ENCODE peak calls at places on chromosomes 13 and 19, in ten cellular contexts. P is NB4, I is fibroblast of pulmonary artery, R is psoas muscle, G is bronchial epithelial cell, J is glutamatergic neuron, D is AG10803, C is breast epithelium, S is MCF 10A, M is left ventricle myocardium inferior. L is an unnamed sample.

GRCh38 chr19:49148784-49149651 is 6.2 kb downstream of the HRC start:
- DNase-seq in P (peak), I (peak), R (peak), G (peak), J (peak), D (peak), C (peak), S (peak), M (peak), L (peak)

GRCh38 chr13:77868717-77869116 is 49.9 kb downstream of the EDNRB start:
- DNase-seq in P (no peak), I (peak), R (no peak), G (peak), J (no peak), D (no peak), C (no peak), S (peak), M (no peak), L (no peak)

GRCh38 chr19:21608571-21608970 is 103.2 kb downstream of the ZNF429 start:
- DNase-seq in P (no peak), I (no peak), R (no peak), G (no peak), J (no peak), D (no peak), C (no peak), S (no peak), M (no peak), L (no peak)

GRCh38 chr13:24261566-24261965 is 47.8 kb upstream of the C1QTNF9 start:
- DNase-seq in P (no peak), I (no peak), R (no peak), G (no peak), J (no peak), D (no peak), C (no peak), S (no peak), M (no peak), L (no peak)

GRCh38 chr19:982567-983170 is 1.5 kb upstream of the WDR18 start:
- DNase-seq in P (peak), I (peak), R (peak), G (peak), J (peak), D (peak), C (peak), S (peak), M (peak), L (peak)

GRCh38 chr19:14496849-14497346 is 971 bp upstream of the GIPC1 start:
- DNase-seq in P (no peak), I (no peak), R (no peak), G (no peak), J (no peak), D (no peak), C (no peak), S (no peak), M (no peak), L (no peak)

GRCh38 chr19:48868196-48868886 is at the start of gene PLEKHA4:
- DNase-seq in P (no peak), I (peak), R (peak), G (no peak), J (peak), D (peak), C (no peak), S (peak), M (peak), L (no peak)

GRCh38 chr13:41017153-41017552 is 2.0 kb downstream of the ELF1 start:
- DNase-seq in P (peak), I (no peak), R (no peak), G (no peak), J (no peak), D (no peak), C (no peak), S (peak), M (no peak), L (no peak)

GRCh38 chr13:31670831-31671617 is 68.3 kb upstream of the RXFP2 start:
- DNase-seq in P (no peak), I (peak), R (no peak), G (peak), J (no peak), D (peak), C (no peak), S (no peak), M (no peak), L (no peak)

GRCh38 chr19:18344546-18344945 is 4.1 kb downstream of the PGPEP1 start:
- DNase-seq in P (no peak), I (no peak), R (no peak), G (no peak), J (no peak), D (no peak), C (no peak), S (no peak), M (no peak), L (no peak)

GRCh38 chr13:60226507-60226906 is 62.8 kb upstream of the DIAPH3 start:
- DNase-seq in P (peak), I (peak), R (no peak), G (peak), J (peak), D (peak), C (no peak), S (peak), M (no peak), L (peak)

GRCh38 chr13:33052446-33052845 is 36.2 kb downstream of the KL start:
- DNase-seq in P (no peak), I (peak), R (no peak), G (no peak), J (no peak), D (peak), C (no peak), S (no peak), M (no peak), L (no peak)

GRCh38 chr19:31055454-31055853 is 293.8 kb downstream of the TSHZ3 start:
- DNase-seq in P (no peak), I (no peak), R (no peak), G (no peak), J (no peak), D (no peak), C (no peak), S (no peak), M (no peak), L (no peak)

GRCh38 chr19:35254341-35255297 is 5.8 kb downstream of the LSR start:
- DNase-seq in P (no peak), I (no peak), R (no peak), G (no peak), J (no peak), D (no peak), C (no peak), S (no peak), M (no peak), L (no peak)

GRCh38 chr19:35256566-35256965 is 7.8 kb downstream of the LSR start:
- DNase-seq in P (no peak), I (no peak), R (no peak), G (no peak), J (no peak), D (no peak), C (no peak), S (no peak), M (no peak), L (no peak)

GRCh38 chr19:35251456-35251855 is 2.7 kb downstream of the LSR start:
- DNase-seq in P (no peak), I (no peak), R (no peak), G (no peak), J (no peak), D (no peak), C (no peak), S (no peak), M (no peak), L (no peak)

GRCh38 chr19:35257113-35257461 is 8.3 kb downstream of the LSR start:
- DNase-seq in P (no peak), I (no peak), R (no peak), G (no peak), J (no peak), D (no peak), C (no peak), S (no peak), M (no peak), L (no peak)

DNA sequence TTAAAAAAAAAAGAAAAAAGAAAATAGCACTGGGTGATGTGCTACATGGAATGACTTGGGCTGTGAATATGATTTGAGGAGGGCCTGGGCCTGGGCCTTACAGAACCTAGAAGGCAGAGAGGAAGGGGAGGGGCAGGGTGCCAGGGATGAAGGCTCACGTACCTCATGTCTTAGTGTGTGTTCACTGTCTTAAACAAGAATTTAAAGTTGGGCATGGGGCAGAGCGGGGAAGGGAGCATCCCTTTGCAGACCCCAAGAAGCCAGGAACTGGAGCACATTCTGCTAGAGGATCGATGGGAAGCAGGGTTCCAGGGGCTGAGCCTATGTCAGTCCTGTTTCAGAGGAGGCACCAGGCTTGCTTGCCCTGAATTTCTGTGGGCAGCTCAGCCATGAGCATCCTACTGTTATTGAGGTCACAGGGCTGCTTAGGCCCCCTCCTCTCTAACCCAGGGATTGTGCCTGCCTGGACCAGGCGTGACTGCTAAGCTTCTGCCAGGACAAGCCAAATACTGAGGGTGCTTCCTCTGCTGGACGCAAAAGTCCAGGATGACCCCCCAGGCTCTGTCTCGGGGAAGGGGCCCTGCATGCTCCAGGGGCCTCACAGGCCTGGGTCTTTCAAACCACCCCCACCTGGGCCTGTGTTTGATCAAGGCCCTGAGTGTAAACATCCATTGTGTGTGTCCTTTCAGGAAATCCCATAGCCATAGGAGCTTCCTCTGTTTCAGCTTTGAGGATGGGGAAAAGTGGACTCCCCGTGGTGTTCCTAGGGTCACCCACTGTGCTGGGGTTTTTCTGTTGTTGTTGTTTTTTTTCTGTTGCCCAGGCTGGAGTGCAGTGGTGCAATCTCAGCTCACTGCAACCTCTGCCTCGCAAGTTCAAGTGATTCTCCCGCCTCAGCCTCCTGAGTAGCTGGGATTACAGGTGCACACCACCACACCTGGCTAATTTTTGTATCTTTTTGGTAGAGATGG is 4.8 kb downstream of the LSR start:
- DNase-seq in P (no peak), I (no peak), R (no peak), G (no peak), J (no peak), D (no peak), C (no peak), S (no peak), M (no peak), L (no peak)
- TF ChIP-seq CTCF in P (no peak), I (no peak), R (no peak), G (no peak), J (no peak), D (no peak), C (no peak), S (no peak), M (no peak), L (no peak)

GRCh38 chr13:109427148-109427547 is 359.2 kb downstream of the IRS2 start:
- DNase-seq in P (no peak), I (no peak), R (no peak), G (no peak), J (no peak), D (peak), C (no peak), S (no peak), M (no peak), L (no peak)

GRCh38 chr13:109425821-109426689 is 360.3 kb downstream of the IRS2 start:
- DNase-seq in P (no peak), I (no peak), R (no peak), G (no peak), J (no peak), D (no peak), C (no peak), S (no peak), M (no peak), L (no peak)

GRCh38 chr13:109428146-109428545 is 358.2 kb downstream of the IRS2 start:
- DNase-seq in P (no peak), I (no peak), R (no peak), G (no peak), J (no peak), D (no peak), C (no peak), S (no peak), M (no peak), L (no peak)

GRCh38 chr13:109426690-109426990 is 359.7 kb downstream of the IRS2 start:
- DNase-seq in P (no peak), I (peak), R (no peak), G (no peak), J (no peak), D (no peak), C (no peak), S (no peak), M (no peak), L (no peak)

DNA sequence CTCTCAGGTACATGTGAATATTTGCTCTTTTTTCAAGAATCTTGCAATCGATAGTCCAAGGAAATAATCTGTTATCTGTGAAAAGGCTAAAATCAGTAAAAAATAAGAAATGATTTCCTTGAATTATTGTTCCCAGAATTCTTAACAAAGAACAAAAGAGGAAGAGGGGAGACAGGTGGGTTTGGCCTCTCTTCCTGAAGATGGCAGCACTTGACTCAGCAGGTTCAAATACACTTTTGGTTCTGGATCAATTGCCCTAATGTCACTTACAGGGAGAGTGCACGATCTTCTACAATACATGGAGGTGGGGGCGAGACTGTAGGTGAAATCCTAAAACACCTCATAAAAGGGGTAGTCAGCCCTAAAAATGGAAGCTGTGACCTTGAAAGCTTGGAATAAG is 358.7 kb downstream of the IRS2 start:
- DNase-seq in P (no peak), I (no peak), R (no peak), G (no peak), J (no peak), D (no peak), C (no peak), S (no peak), M (no peak), L (no peak)
- TF ChIP-seq CTCF in P (no peak), I (no peak), R (no peak), G (no peak), J (no peak), D (no peak), C (no peak), S (no peak), M (no peak), L (no peak)

GRCh38 chr19:16285769-16286564 is 38.7 kb upstream of the KLF2 start:
- DNase-seq in P (peak), I (no peak), R (peak), G (peak), J (no peak), D (no peak), C (no peak), S (peak), M (no peak), L (no peak)

GRCh38 chr19:16283103-16283469 is 41.5 kb upstream of the KLF2 start:
- DNase-seq in P (peak), I (no peak), R (no peak), G (no peak), J (no peak), D (no peak), C (no peak), S (no peak), M (no peak), L (no peak)

GRCh38 chr19:16281743-16282142 is 42.9 kb upstream of the KLF2 start:
- DNase-seq in P (no peak), I (no peak), R (no peak), G (no peak), J (no peak), D (no peak), C (no peak), S (no peak), M (no peak), L (no peak)
- TF ChIP-seq CTCF in P (no peak), I (no peak), R (no peak), G (no peak), J (no peak), D (no peak), C (no peak), S (no peak), M (no peak), L (no peak)

DNA sequence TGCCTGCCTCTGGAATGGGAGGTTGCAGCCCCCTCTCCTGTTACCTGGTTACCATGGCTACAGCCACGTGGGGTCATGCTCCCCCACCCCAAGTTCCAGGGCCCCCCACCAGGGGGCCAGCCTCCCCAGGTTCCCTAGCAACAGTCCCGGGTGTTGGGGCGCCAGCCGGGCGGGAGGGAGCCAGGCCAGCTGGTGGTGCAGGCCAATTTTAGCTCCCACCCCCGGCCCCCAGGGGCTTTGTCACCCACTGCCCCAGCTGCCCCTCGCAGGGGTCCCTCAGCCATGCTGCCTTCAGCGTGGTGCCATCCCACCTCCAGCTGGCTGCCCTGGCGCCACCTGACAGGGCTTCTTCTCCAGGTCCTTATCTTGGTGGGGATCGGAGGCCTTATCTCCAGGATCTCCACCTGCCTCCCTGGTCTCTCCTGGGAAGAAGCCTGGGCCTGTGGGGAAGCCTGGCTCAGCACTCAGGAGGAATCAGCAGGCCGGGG is 3.0 kb downstream of the MARK4 start:
- DNase-seq in P (no peak), I (no peak), R (no peak), G (no peak), J (peak), D (no peak), C (no peak), S (no peak), M (no peak), L (no peak)
- TF ChIP-seq CTCF in P (no peak), I (peak), R (peak), G (peak), J (peak), D (peak), C (no peak), S (peak), M (peak), L (no peak)

GRCh38 chr13:46109451-46109850 is 4.6 kb upstream of the CPB2 start:
- DNase-seq in P (no peak), I (no peak), R (no peak), G (no peak), J (no peak), D (no peak), C (no peak), S (no peak), M (no peak), L (no peak)

GRCh38 chr13:46106839-46107371 is 2.1 kb upstream of the CPB2 start:
- DNase-seq in P (no peak), I (no peak), R (no peak), G (peak), J (no peak), D (no peak), C (no peak), S (peak), M (no peak), L (no peak)

GRCh38 chr13:46113596-46113995 is 8.8 kb upstream of the CPB2 start:
- DNase-seq in P (peak), I (peak), R (no peak), G (peak), J (no peak), D (no peak), C (no peak), S (peak), M (no peak), L (no peak)

GRCh38 chr13:46114599-46114998 is 9.8 kb upstream of the CPB2 start:
- DNase-seq in P (no peak), I (no peak), R (no peak), G (no peak), J (no peak), D (no peak), C (no peak), S (no peak), M (no peak), L (no peak)

GRCh38 chr13:46111151-46111550 is 6.3 kb upstream of the CPB2 start:
- DNase-seq in P (no peak), I (no peak), R (no peak), G (no peak), J (no peak), D (no peak), C (no peak), S (no peak), M (no peak), L (no peak)
- TF ChIP-seq CTCF in P (no peak), I (no peak), R (no peak), G (no peak), J (no peak), D (no peak), C (no peak), S (no peak), M (no peak), L (no peak)

GRCh38 chr19:28615966-28616365 is 597.0 kb downstream of the UQCRFS1 start:
- DNase-seq in P (no peak), I (no peak), R (no peak), G (no peak), J (no peak), D (no peak), C (no peak), S (no peak), M (no peak), L (no peak)
- TF ChIP-seq CTCF in P (no peak), I (no peak), R (no peak), G (no peak), J (no peak), D (no peak), C (no peak), S (no peak), M (no peak), L (no peak)

DNA sequence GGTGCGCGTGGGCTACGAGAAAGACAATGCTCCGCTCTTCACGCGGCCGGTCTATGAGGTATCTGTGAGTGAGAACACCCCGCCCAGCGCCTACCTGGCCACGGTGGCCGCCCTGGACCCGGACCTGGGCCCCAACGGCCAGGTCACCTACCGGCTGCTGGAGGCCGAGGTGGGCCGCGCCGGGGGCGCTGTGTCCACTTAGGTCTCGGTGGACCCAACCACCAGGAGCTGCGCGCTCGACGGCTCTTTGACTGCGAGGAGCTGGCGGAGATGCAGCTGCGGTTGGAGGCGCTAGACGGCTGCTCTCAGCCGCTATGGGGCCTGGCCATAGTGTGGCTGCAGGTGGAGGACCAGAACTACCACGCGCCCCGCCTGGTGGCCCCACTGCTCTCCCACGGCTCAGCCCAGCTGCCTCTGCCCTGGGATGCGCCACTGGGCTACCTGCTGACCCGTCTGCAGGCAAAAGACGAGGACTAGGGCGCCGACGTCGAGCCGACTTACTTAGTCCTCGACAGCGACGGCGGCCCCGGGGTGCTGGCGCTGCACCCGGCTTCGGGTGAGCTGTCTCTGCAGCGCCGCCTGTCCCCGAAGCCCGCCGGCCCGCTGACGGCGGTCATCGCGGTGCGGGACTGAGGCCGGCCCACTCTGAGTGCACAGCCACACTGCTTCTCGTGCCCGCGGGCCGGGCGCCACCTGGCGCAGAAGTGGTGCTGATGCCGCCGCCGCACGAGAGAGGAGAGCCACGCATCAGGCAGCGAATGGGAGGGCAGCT is 173.0 kb downstream of the OLFM4 start:
- DNase-seq in P (no peak), I (no peak), R (peak), G (no peak), J (peak), D (no peak), C (no peak), S (no peak), M (peak), L (peak)
- TF ChIP-seq CTCF in P (no peak), I (no peak), R (no peak), G (peak), J (peak), D (no peak), C (no peak), S (no peak), M (peak), L (peak)

DNA sequence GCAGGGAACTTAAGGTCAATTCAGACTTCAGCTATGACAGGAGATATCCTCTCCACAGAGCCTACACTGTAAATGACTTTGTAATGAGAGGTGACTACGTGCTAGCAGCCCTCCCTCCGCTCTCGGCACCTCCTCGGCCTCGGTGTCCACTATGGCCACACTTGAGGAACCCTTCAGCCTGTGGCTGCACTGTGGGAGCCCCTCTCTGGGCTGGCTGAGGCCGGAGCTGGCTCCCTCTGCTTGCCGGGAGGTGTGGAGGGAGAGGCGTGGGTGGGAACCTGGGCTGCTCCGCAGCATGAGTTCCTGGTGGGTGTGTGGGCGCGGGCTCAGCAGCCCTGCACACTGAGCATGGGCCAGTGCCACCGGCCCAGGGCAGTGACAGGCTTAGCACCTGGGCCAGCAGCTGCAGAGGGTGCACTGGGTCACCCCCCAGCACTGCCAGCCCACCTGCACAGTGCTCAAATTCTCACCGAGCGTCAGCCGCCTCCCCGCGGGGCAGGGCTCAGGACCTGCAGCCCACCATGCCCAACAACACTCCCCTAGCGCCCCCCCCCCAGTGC is 137.6 kb upstream of the SPACA7 start:
- DNase-seq in P (no peak), I (no peak), R (no peak), G (no peak), J (no peak), D (no peak), C (no peak), S (no peak), M (no peak), L (no peak)
- TF ChIP-seq CTCF in P (no peak), I (no peak), R (no peak), G (no peak), J (no peak), D (no peak), C (no peak), S (no peak), M (no peak), L (no peak)